ENCODE peak calls at places on chromosomes 5 and 9, in six cellular contexts. O, F, D, V, L and R are unnamed samples.

GRCh38 chr9:122791872-122792669 is 3.3 kb downstream of the OR5C1 start:
- DNase-seq in O (no peak), F (no peak), D (no peak), V (no peak), L (no peak), R (no peak)

GRCh38 chr5:30928966-30929365 is 264.5 kb upstream of the CDH6 start:
- DNase-seq in O (no peak), F (no peak), D (no peak), V (no peak), L (no peak), R (no peak)

GRCh38 chr9:101034222-101034621 is 5.7 kb downstream of the PLPPR1 start:
- DNase-seq in O (no peak), F (no peak), D (no peak), V (no peak), L (no peak), R (no peak)

GRCh38 chr5:118224546-118224945 is 763.8 kb downstream of the DTWD2 start:
- DNase-seq in O (no peak), F (peak), D (no peak), V (peak), L (no peak), R (no peak)

GRCh38 chr9:125897481-125897880 is 150.3 kb downstream of the PBX3 start:
- DNase-seq in O (no peak), F (no peak), D (no peak), V (no peak), L (no peak), R (no peak)

GRCh38 chr9:8346291-8346690 is 546.7 kb upstream of the DMAC1 start:
- DNase-seq in O (no peak), F (no peak), D (no peak), V (peak), L (no peak), R (no peak)

GRCh38 chr9:109733690-109734089 is 46.3 kb upstream of the PALM2AKAP2 start:
- DNase-seq in O (peak), F (no peak), D (no peak), V (peak), L (no peak), R (no peak)

GRCh38 chr9:116154976-116155699 is 1.5 kb downstream of the PAPPA start:
- DNase-seq in O (no peak), F (no peak), D (no peak), V (peak), L (no peak), R (no peak)

GRCh38 chr9:123611228-123611627 is 255.2 kb downstream of the CRB2 start:
- DNase-seq in O (no peak), F (no peak), D (no peak), V (peak), L (no peak), R (no peak)

GRCh38 chr5:173969167-173970049 is 19.6 kb upstream of the C5orf47 start:
- DNase-seq in O (peak), F (no peak), D (no peak), V (peak), L (no peak), R (no peak)